ENCODE peak calls at places on chromosomes 3 and 15, in seven cellular contexts. One of them, this sample, is unnamed.

GRCh38 chr3:194573680-194574437 is 59.4 kb downstream of the TMEM44 start:
- DNase-seq in GM23338: peak; percentile 70
- DNase-seq in endothelial cell of umbilical vein: peak; percentile 54
- DNase-seq in lower leg skin: no peak
- DNase-seq in lower lobe of right lung: no peak
- DNase-seq in naive thymus-derived CD4-positive, alpha-beta T cell: peak; percentile 30
- DNase-seq in NT2/D1: no peak
- DNase-seq in this sample: peak; percentile 29

GRCh38 chr15:43465105-43465504 is 27.9 kb downstream of the TP53BP1 start:
- DNase-seq in GM23338: no peak
- DNase-seq in endothelial cell of umbilical vein: no peak
- DNase-seq in lower leg skin: no peak
- DNase-seq in lower lobe of right lung: no peak
- DNase-seq in naive thymus-derived CD4-positive, alpha-beta T cell: no peak
- DNase-seq in NT2/D1: no peak
- DNase-seq in this sample: no peak

GRCh38 chr3:84961492-84962255 is 2.9 kb downstream of the CADM2 start:
- DNase-seq in GM23338: no peak
- DNase-seq in endothelial cell of umbilical vein: no peak
- DNase-seq in lower leg skin: no peak
- DNase-seq in lower lobe of right lung: no peak
- DNase-seq in naive thymus-derived CD4-positive, alpha-beta T cell: no peak
- DNase-seq in NT2/D1: no peak
- DNase-seq in this sample: peak; percentile 33

GRCh38 chr3:37816271-37816670 is 45.4 kb upstream of the CTDSPL start:
- DNase-seq in GM23338: no peak
- DNase-seq in endothelial cell of umbilical vein: no peak
- DNase-seq in lower leg skin: peak; percentile 13
- DNase-seq in lower lobe of right lung: no peak
- DNase-seq in naive thymus-derived CD4-positive, alpha-beta T cell: no peak
- DNase-seq in NT2/D1: no peak
- DNase-seq in this sample: no peak

GRCh38 chr3:160660899-160661298 is 16.1 kb upstream of the ARL14 start:
- DNase-seq in GM23338: no peak
- DNase-seq in endothelial cell of umbilical vein: no peak
- DNase-seq in lower leg skin: no peak
- DNase-seq in lower lobe of right lung: no peak
- DNase-seq in naive thymus-derived CD4-positive, alpha-beta T cell: no peak
- DNase-seq in NT2/D1: no peak
- DNase-seq in this sample: no peak

GRCh38 chr3:11195721-11196332 is 41.5 kb downstream of the HRH1 start:
- DNase-seq in GM23338: peak; percentile 38
- DNase-seq in endothelial cell of umbilical vein: peak; percentile 65
- DNase-seq in lower leg skin: no peak
- DNase-seq in lower lobe of right lung: no peak
- DNase-seq in naive thymus-derived CD4-positive, alpha-beta T cell: no peak
- DNase-seq in NT2/D1: no peak
- DNase-seq in this sample: no peak

GRCh38 chr15:34850121-34850520 is 54.8 kb upstream of the ACTC1 start:
- DNase-seq in GM23338: no peak
- DNase-seq in endothelial cell of umbilical vein: no peak
- DNase-seq in lower leg skin: no peak
- DNase-seq in lower lobe of right lung: no peak
- DNase-seq in naive thymus-derived CD4-positive, alpha-beta T cell: no peak
- DNase-seq in NT2/D1: no peak
- DNase-seq in this sample: peak; percentile 11

GRCh38 chr3:27657404-27657803 is 64.7 kb downstream of the EOMES start:
- DNase-seq in GM23338: no peak
- DNase-seq in endothelial cell of umbilical vein: peak; percentile 55
- DNase-seq in lower leg skin: no peak
- DNase-seq in lower lobe of right lung: no peak
- DNase-seq in naive thymus-derived CD4-positive, alpha-beta T cell: no peak
- DNase-seq in NT2/D1: no peak
- DNase-seq in this sample: no peak

GRCh38 chr3:42581400-42581708 is 413 bp downstream of the SEC22C start:
- DNase-seq in GM23338: no peak
- DNase-seq in endothelial cell of umbilical vein: no peak
- DNase-seq in lower leg skin: no peak
- DNase-seq in lower lobe of right lung: no peak
- DNase-seq in naive thymus-derived CD4-positive, alpha-beta T cell: no peak
- DNase-seq in NT2/D1: no peak
- DNase-seq in this sample: no peak

GRCh38 chr3:8837172-8837571 is 67.8 kb upstream of the OXTR start:
- DNase-seq in GM23338: no peak
- DNase-seq in endothelial cell of umbilical vein: no peak
- DNase-seq in lower leg skin: no peak
- DNase-seq in lower lobe of right lung: no peak
- DNase-seq in naive thymus-derived CD4-positive, alpha-beta T cell: no peak
- DNase-seq in NT2/D1: no peak
- DNase-seq in this sample: no peak

GRCh38 chr3:33047842-33048834 is 48.8 kb downstream of the GLB1 start:
- DNase-seq in GM23338: no peak
- DNase-seq in endothelial cell of umbilical vein: no peak
- DNase-seq in lower leg skin: no peak
- DNase-seq in lower lobe of right lung: no peak
- DNase-seq in naive thymus-derived CD4-positive, alpha-beta T cell: peak; percentile 55
- DNase-seq in NT2/D1: no peak
- DNase-seq in this sample: no peak

GRCh38 chr15:24857094-24857437 is 97.7 kb upstream of the SNRPN start:
- DNase-seq in GM23338: peak; percentile 26
- DNase-seq in endothelial cell of umbilical vein: peak; percentile 33
- DNase-seq in lower leg skin: no peak
- DNase-seq in lower lobe of right lung: no peak
- DNase-seq in naive thymus-derived CD4-positive, alpha-beta T cell: no peak
- DNase-seq in NT2/D1: no peak
- DNase-seq in this sample: no peak
- H3K4me3 ChIP-seq in GM23338: peak overlapping the region; percentile 33
- H3K4me3 ChIP-seq in endothelial cell of umbilical vein: peak overlapping the region; percentile 10
- H3K4me3 ChIP-seq in lower leg skin: no peak overlapping the region
- H3K4me3 ChIP-seq in lower lobe of right lung: no peak overlapping the region
- H3K4me3 ChIP-seq in naive thymus-derived CD4-positive, alpha-beta T cell: no peak overlapping the region
- H3K4me3 ChIP-seq in NT2/D1: peak overlapping the region; percentile 40
- H3K4me3 ChIP-seq in this sample: no peak overlapping the region

GRCh38 chr3:155747867-155748266 is 3.0 kb upstream of the PLCH1 start:
- DNase-seq in GM23338: no peak
- DNase-seq in endothelial cell of umbilical vein: no peak
- DNase-seq in lower leg skin: no peak
- DNase-seq in lower lobe of right lung: no peak
- DNase-seq in naive thymus-derived CD4-positive, alpha-beta T cell: no peak
- DNase-seq in NT2/D1: no peak
- DNase-seq in this sample: no peak
- H3K4me3 ChIP-seq in GM23338: peak overlapping the region; percentile 2
- H3K4me3 ChIP-seq in endothelial cell of umbilical vein: no peak overlapping the region
- H3K4me3 ChIP-seq in lower leg skin: no peak overlapping the region
- H3K4me3 ChIP-seq in lower lobe of right lung: no peak overlapping the region
- H3K4me3 ChIP-seq in naive thymus-derived CD4-positive, alpha-beta T cell: no peak overlapping the region
- H3K4me3 ChIP-seq in NT2/D1: no peak overlapping the region
- H3K4me3 ChIP-seq in this sample: no peak overlapping the region

DNA sequence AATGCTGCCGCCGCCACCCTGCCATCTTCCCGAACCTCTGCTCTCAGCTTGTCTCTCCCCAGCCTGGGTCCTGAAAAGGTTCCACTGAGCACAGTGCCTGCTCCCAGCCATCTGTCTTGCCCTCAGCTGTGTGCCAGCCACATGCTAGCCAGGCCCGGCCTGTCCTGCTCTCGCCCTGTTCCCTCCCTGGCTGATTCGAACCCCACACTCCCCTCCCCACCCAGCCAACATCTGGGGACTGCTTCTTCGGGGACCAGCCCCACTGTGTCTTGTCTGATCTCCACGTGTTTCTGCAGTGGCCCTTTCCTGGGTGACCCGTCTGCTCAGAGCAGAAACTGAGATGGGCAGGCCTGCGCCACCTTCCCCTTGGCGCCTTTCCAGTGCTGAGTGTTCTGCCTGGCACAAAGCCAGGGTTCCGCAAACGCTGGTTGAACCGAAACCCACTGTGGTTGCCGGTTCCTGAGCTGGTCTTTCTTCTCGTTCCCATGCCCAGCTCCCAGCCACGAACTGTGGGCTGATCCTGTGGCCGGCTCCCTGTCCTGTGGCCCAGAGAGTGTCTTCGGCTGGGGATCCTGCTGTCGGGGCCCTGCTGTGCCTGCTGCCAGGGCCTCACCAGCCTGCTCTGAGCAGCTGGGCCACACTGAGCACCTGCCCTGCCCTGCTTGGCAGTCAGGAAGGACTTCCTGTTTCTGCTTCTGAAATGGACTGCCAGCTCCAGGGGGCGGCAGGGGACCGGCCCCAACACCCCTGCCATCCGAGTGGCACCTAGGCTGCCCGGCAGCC is 62.7 kb upstream of the KLF13 start:
- DNase-seq in GM23338: no peak
- DNase-seq in endothelial cell of umbilical vein: peak; percentile 10
- DNase-seq in lower leg skin: peak; percentile 94
- DNase-seq in lower lobe of right lung: peak; percentile 91
- DNase-seq in naive thymus-derived CD4-positive, alpha-beta T cell: peak; percentile 61
- DNase-seq in NT2/D1: no peak
- DNase-seq in this sample: no peak
- H3K4me3 ChIP-seq in GM23338: no peak overlapping the region
- H3K4me3 ChIP-seq in endothelial cell of umbilical vein: no peak overlapping the region
- H3K4me3 ChIP-seq in lower leg skin: no peak overlapping the region
- H3K4me3 ChIP-seq in lower lobe of right lung: peak overlapping the region; percentile 10
- H3K4me3 ChIP-seq in naive thymus-derived CD4-positive, alpha-beta T cell: peak overlapping the region; percentile 11
- H3K4me3 ChIP-seq in NT2/D1: no peak overlapping the region
- H3K4me3 ChIP-seq in this sample: no peak overlapping the region

DNA sequence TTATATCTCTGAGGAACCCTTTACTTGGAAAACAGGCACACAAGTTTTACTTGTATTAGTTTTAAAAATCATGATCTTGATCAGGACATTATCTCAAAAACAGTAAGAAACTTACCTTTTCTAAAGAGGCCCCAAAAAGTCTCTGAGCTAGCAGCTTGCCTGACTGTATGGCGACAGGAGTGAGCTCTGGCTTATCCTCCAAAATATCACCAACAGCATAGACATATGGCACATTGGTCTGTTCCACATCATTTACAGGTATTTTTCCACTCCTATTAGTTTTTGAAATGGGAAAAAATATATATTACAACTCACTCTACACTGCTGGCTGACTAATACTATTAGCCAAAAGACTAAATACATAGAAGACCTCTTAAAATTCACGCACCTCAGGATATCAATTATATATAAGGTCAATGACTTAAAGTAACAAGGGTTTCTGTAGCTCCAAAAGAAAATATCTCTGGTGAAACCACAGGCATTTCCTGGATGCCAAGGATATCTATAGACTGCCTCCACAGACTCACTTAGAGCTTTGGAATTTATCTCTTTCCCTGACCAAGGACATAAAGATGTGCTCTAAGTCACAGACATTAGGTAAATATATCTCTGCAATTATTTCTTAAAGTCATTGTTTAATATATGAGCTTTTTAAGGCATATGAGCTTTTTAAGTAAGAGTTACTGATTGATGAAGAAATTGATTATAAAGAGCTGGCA is 33.1 kb downstream of the TXNRD3 start:
- DNase-seq in GM23338: no peak
- DNase-seq in endothelial cell of umbilical vein: no peak
- DNase-seq in lower leg skin: no peak
- DNase-seq in lower lobe of right lung: no peak
- DNase-seq in naive thymus-derived CD4-positive, alpha-beta T cell: no peak
- DNase-seq in NT2/D1: no peak
- DNase-seq in this sample: no peak
- H3K4me3 ChIP-seq in GM23338: no peak overlapping the region
- H3K4me3 ChIP-seq in endothelial cell of umbilical vein: no peak overlapping the region
- H3K4me3 ChIP-seq in lower leg skin: no peak overlapping the region
- H3K4me3 ChIP-seq in lower lobe of right lung: no peak overlapping the region
- H3K4me3 ChIP-seq in naive thymus-derived CD4-positive, alpha-beta T cell: no peak overlapping the region
- H3K4me3 ChIP-seq in NT2/D1: no peak overlapping the region
- H3K4me3 ChIP-seq in this sample: no peak overlapping the region

DNA sequence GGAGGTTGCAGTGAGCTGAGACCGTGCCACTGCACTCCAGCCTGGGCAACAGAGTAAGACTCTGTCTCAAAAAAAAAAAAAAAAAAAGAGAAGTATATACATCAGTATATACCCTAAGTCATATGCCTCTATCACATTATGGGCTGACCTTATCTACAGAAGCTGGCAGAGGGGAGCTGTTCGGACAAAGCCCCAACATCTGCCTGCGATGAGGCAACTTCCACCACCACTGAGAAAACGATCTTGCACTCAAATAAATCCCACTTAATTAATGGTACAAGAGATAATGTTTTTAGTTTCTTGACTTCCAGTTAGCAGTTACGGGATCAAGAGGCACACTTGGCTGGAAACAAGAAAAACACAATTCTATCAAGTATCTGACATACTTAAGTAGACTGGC is 2.2 kb downstream of the GLT8D1 start:
- DNase-seq in GM23338: no peak
- DNase-seq in endothelial cell of umbilical vein: no peak
- DNase-seq in lower leg skin: no peak
- DNase-seq in lower lobe of right lung: no peak
- DNase-seq in naive thymus-derived CD4-positive, alpha-beta T cell: no peak
- DNase-seq in NT2/D1: no peak
- DNase-seq in this sample: no peak
- H3K4me3 ChIP-seq in GM23338: no peak overlapping the region
- H3K4me3 ChIP-seq in endothelial cell of umbilical vein: no peak overlapping the region
- H3K4me3 ChIP-seq in lower leg skin: no peak overlapping the region
- H3K4me3 ChIP-seq in lower lobe of right lung: no peak overlapping the region
- H3K4me3 ChIP-seq in naive thymus-derived CD4-positive, alpha-beta T cell: no peak overlapping the region
- H3K4me3 ChIP-seq in NT2/D1: no peak overlapping the region
- H3K4me3 ChIP-seq in this sample: peak overlapping the region; percentile 97

GRCh38 chr15:63553388-63553791 is 43.8 kb upstream of the FBXL22 start:
- DNase-seq in GM23338: peak; percentile 67
- DNase-seq in endothelial cell of umbilical vein: peak; percentile 89
- DNase-seq in lower leg skin: no peak
- DNase-seq in lower lobe of right lung: no peak
- DNase-seq in naive thymus-derived CD4-positive, alpha-beta T cell: no peak
- DNase-seq in NT2/D1: no peak
- DNase-seq in this sample: no peak
- H3K4me3 ChIP-seq in GM23338: no peak overlapping the region
- H3K4me3 ChIP-seq in endothelial cell of umbilical vein: no peak overlapping the region
- H3K4me3 ChIP-seq in lower leg skin: no peak overlapping the region
- H3K4me3 ChIP-seq in lower lobe of right lung: no peak overlapping the region
- H3K4me3 ChIP-seq in naive thymus-derived CD4-positive, alpha-beta T cell: no peak overlapping the region
- H3K4me3 ChIP-seq in NT2/D1: no peak overlapping the region
- H3K4me3 ChIP-seq in this sample: no peak overlapping the region

GRCh38 chr3:57109437-57110199 is 49.2 kb downstream of the SPATA12 start:
- DNase-seq in GM23338: peak; percentile 51
- DNase-seq in endothelial cell of umbilical vein: no peak
- DNase-seq in lower leg skin: no peak
- DNase-seq in lower lobe of right lung: no peak
- DNase-seq in naive thymus-derived CD4-positive, alpha-beta T cell: no peak
- DNase-seq in NT2/D1: no peak
- DNase-seq in this sample: no peak
- H3K4me3 ChIP-seq in GM23338: no peak overlapping the region
- H3K4me3 ChIP-seq in endothelial cell of umbilical vein: no peak overlapping the region
- H3K4me3 ChIP-seq in lower leg skin: no peak overlapping the region
- H3K4me3 ChIP-seq in lower lobe of right lung: no peak overlapping the region
- H3K4me3 ChIP-seq in naive thymus-derived CD4-positive, alpha-beta T cell: no peak overlapping the region
- H3K4me3 ChIP-seq in NT2/D1: no peak overlapping the region
- H3K4me3 ChIP-seq in this sample: no peak overlapping the region

This sample was measured in WERI-Rb-1.